ENCODE peak calls at places on chromosomes 7 and 10, in eight cellular contexts. U, Z, P, R, E, M, N and T are unnamed samples.

GRCh38 chr10:17290226-17290625 is 62.2 kb downstream of the VIM start:
- DNase-seq in U (no peak), Z (no peak), P (no peak), R (no peak), E (peak), M (no peak), N (no peak), T (no peak)

GRCh38 chr10:80462277-80462985 is 8.3 kb downstream of the TSPAN14 start:
- DNase-seq in U (no peak), Z (no peak), P (no peak), R (no peak), E (peak), M (peak), N (no peak), T (no peak)

GRCh38 chr7:154744226-154744860 is 258.6 kb downstream of the PAXIP1 start:
- DNase-seq in U (peak), Z (no peak), P (peak), R (no peak), E (no peak), M (peak), N (no peak), T (no peak)

GRCh38 chr7:144824360-144824759 is 11.5 kb downstream of the TPK1 start:
- DNase-seq in U (no peak), Z (no peak), P (no peak), R (no peak), E (peak), M (no peak), N (no peak), T (no peak)

GRCh38 chr7:126791306-126791705 is 461.4 kb downstream of the GRM8 start:
- DNase-seq in U (no peak), Z (no peak), P (no peak), R (no peak), E (peak), M (no peak), N (no peak), T (no peak)

GRCh38 chr7:31688347-31688746 is 1.3 kb downstream of the PPP1R17 start:
- DNase-seq in U (no peak), Z (no peak), P (no peak), R (no peak), E (no peak), M (no peak), N (no peak), T (peak)

GRCh38 chr10:103982639-103983038 is 15.7 kb downstream of the SLK start:
- DNase-seq in U (no peak), Z (no peak), P (no peak), R (no peak), E (no peak), M (peak), N (no peak), T (no peak)

GRCh38 chr10:28600056-28600455 is 67.1 kb downstream of the WAC start:
- DNase-seq in U (no peak), Z (no peak), P (no peak), R (no peak), E (no peak), M (no peak), N (no peak), T (no peak)

GRCh38 chr10:61730671-61731070 is 67.9 kb downstream of the CABCOCO1 start:
- DNase-seq in U (no peak), Z (no peak), P (no peak), R (no peak), E (no peak), M (no peak), N (no peak), T (no peak)

GRCh38 chr10:43980313-43980712 is 331.6 kb upstream of the ZNF32 start:
- DNase-seq in U (no peak), Z (peak), P (no peak), R (no peak), E (no peak), M (no peak), N (no peak), T (no peak)

GRCh38 chr7:140676303-140676702 is 3.6 kb downstream of the ADCK2 start:
- DNase-seq in U (no peak), Z (no peak), P (no peak), R (no peak), E (no peak), M (no peak), N (no peak), T (peak)

GRCh38 chr7:81583090-81583489 is 186.8 kb downstream of the HGF start:
- DNase-seq in U (no peak), Z (no peak), P (no peak), R (no peak), E (no peak), M (no peak), N (no peak), T (no peak)

GRCh38 chr10:43251664-43252165 is 15.2 kb downstream of the RASGEF1A start:
- DNase-seq in U (no peak), Z (peak), P (no peak), R (peak), E (no peak), M (no peak), N (no peak), T (no peak)

GRCh38 chr7:24786306-24786705 is 29.0 kb upstream of the GSDME start:
- DNase-seq in U (no peak), Z (no peak), P (no peak), R (no peak), E (no peak), M (no peak), N (no peak), T (no peak)

GRCh38 chr10:47179291-47179647 is 120.7 kb upstream of the GDF10 start:
- DNase-seq in U (no peak), Z (no peak), P (no peak), R (no peak), E (no peak), M (no peak), N (no peak), T (no peak)

GRCh38 chr7:76122516-76123239 is 74.8 kb downstream of the MDH2 start:
- DNase-seq in U (no peak), Z (no peak), P (no peak), R (no peak), E (no peak), M (no peak), N (no peak), T (no peak)

GRCh38 chr7:157750291-157750690 is 413.5 kb downstream of the DNAJB6 start:
- DNase-seq in U (no peak), Z (no peak), P (no peak), R (no peak), E (no peak), M (no peak), N (no peak), T (no peak)

GRCh38 chr7:48298779-48299178 is 127.5 kb downstream of the ABCA13 start:
- DNase-seq in U (no peak), Z (no peak), P (no peak), R (no peak), E (peak), M (no peak), N (no peak), T (no peak)

GRCh38 chr7:91089382-91089963 is 174.8 kb upstream of the FZD1 start:
- DNase-seq in U (no peak), Z (no peak), P (peak), R (no peak), E (peak), M (no peak), N (no peak), T (peak)

GRCh38 chr7:156725074-156725473 is 84.5 kb downstream of the RNF32 start:
- DNase-seq in U (no peak), Z (no peak), P (no peak), R (no peak), E (peak), M (no peak), N (no peak), T (no peak)

GRCh38 chr10:95459446-95459845 is 101.7 kb downstream of the SORBS1 start:
- DNase-seq in U (no peak), Z (no peak), P (no peak), R (no peak), E (no peak), M (peak), N (no peak), T (no peak)

GRCh38 chr7:90749774-90750173 is 153.7 kb downstream of the CDK14 start:
- DNase-seq in U (no peak), Z (no peak), P (no peak), R (no peak), E (peak), M (no peak), N (no peak), T (no peak)

GRCh38 chr7:107596881-107597581 is 17.0 kb downstream of the BCAP29 start:
- DNase-seq in U (no peak), Z (no peak), P (no peak), R (no peak), E (no peak), M (no peak), N (no peak), T (no peak)

GRCh38 chr10:106815427-106816043 is 349.0 kb downstream of the SORCS1 start:
- DNase-seq in U (no peak), Z (no peak), P (no peak), R (no peak), E (no peak), M (no peak), N (no peak), T (no peak)

GRCh38 chr7:139943391-139943790 is 114.3 kb downstream of the TBXAS1 start:
- DNase-seq in U (no peak), Z (no peak), P (no peak), R (no peak), E (no peak), M (no peak), N (no peak), T (no peak)

GRCh38 chr7:71851776-71852548 is 560.2 kb downstream of the CALN1 start:
- DNase-seq in U (no peak), Z (no peak), P (no peak), R (no peak), E (no peak), M (no peak), N (no peak), T (no peak)

GRCh38 chr10:99941942-99942835 is 67.6 kb downstream of the DNMBP start:
- DNase-seq in U (no peak), Z (no peak), P (no peak), R (no peak), E (peak), M (peak), N (no peak), T (no peak)

GRCh38 chr7:116679495-116679894 is 7.5 kb downstream of the MET start:
- DNase-seq in U (no peak), Z (no peak), P (no peak), R (no peak), E (peak), M (no peak), N (no peak), T (no peak)

GRCh38 chr7:15305002-15305600 is 256.7 kb downstream of the AGMO start:
- DNase-seq in U (no peak), Z (no peak), P (no peak), R (no peak), E (peak), M (peak), N (no peak), T (no peak)

GRCh38 chr10:7956508-7956907 is 98.0 kb upstream of the GATA3 start:
- DNase-seq in U (no peak), Z (no peak), P (no peak), R (no peak), E (peak), M (no peak), N (no peak), T (no peak)

GRCh38 chr7:82430518-82431465 is 12.8 kb downstream of the CACNA2D1 start:
- DNase-seq in U (no peak), Z (no peak), P (no peak), R (no peak), E (peak), M (no peak), N (no peak), T (no peak)

GRCh38 chr10:121617176-121617575 is 18.9 kb upstream of the FGFR2 start:
- DNase-seq in U (no peak), Z (no peak), P (no peak), R (no peak), E (no peak), M (no peak), N (no peak), T (no peak)

GRCh38 chr10:10663587-10663986 is 354.1 kb upstream of the CELF2 start:
- DNase-seq in U (no peak), Z (no peak), P (no peak), R (no peak), E (peak), M (no peak), N (no peak), T (no peak)

GRCh38 chr7:109476409-109476808 is 906.7 kb downstream of the DNAJB9 start:
- DNase-seq in U (no peak), Z (no peak), P (no peak), R (no peak), E (no peak), M (no peak), N (no peak), T (no peak)

GRCh38 chr10:12221323-12222298 is 25.6 kb downstream of the CDC123 start:
- DNase-seq in U (no peak), Z (no peak), P (no peak), R (no peak), E (peak), M (no peak), N (no peak), T (no peak)

GRCh38 chr10:69881202-69881601 is 79.5 kb downstream of the COL13A1 start:
- DNase-seq in U (no peak), Z (no peak), P (no peak), R (peak), E (no peak), M (no peak), N (no peak), T (no peak)

GRCh38 chr7:73704640-73705550 is 14.6 kb downstream of the STX1A start:
- DNase-seq in U (no peak), Z (no peak), P (no peak), R (no peak), E (peak), M (no peak), N (no peak), T (no peak)

GRCh38 chr10:971150-971542 is 17.1 kb upstream of the GTPBP4 start:
- DNase-seq in U (no peak), Z (peak), P (no peak), R (no peak), E (peak), M (no peak), N (no peak), T (no peak)